ENCODE peak calls at places on chromosomes 2 and 18, in four cellular contexts. Q is GM12878, T is HEK293T, V is K562. L is an unnamed sample.

GRCh38 chr2:227447606-227448005 is 24.4 kb upstream of the AGFG1 start:
- DNase-seq in Q (no peak), T (no peak), V (no peak), L (peak)

GRCh38 chr2:107001964-107002696 is 116.2 kb upstream of the ST6GAL2 start:
- DNase-seq in Q (no peak), T (no peak), V (no peak), L (no peak)

GRCh38 chr2:226995625-226996041 is 159.8 kb downstream of the RHBDD1 start:
- DNase-seq in Q (no peak), T (no peak), V (no peak), L (no peak)

GRCh38 chr2:116952254-116952653 is 862.2 kb upstream of the DDX18 start:
- DNase-seq in Q (no peak), T (no peak), V (no peak), L (no peak)

GRCh38 chr2:8004250-8004681 is 677.6 kb upstream of the ID2 start:
- DNase-seq in Q (no peak), T (no peak), V (peak), L (no peak)

GRCh38 chr2:119142822-119143221 is 15.7 kb downstream of the C1QL2 start:
- DNase-seq in Q (no peak), T (no peak), V (no peak), L (peak)

GRCh38 chr18:30522288-30522929 is 520.1 kb downstream of the DSC3 start:
- DNase-seq in Q (no peak), T (no peak), V (no peak), L (no peak)

GRCh38 chr2:215029936-215030335 is 108.5 kb downstream of the ABCA12 start:
- DNase-seq in Q (no peak), T (no peak), V (no peak), L (no peak)

GRCh38 chr2:231016576-231017249 is 20.6 kb upstream of the C2orf72 start:
- DNase-seq in Q (no peak), T (no peak), V (no peak), L (no peak)

GRCh38 chr2:186426153-186427016 is 59.7 kb upstream of the ZC3H15 start:
- DNase-seq in Q (peak), T (no peak), V (no peak), L (peak)

GRCh38 chr18:7775848-7776247 is 208.7 kb downstream of the PTPRM start:
- DNase-seq in Q (no peak), T (no peak), V (no peak), L (no peak)
- TF ChIP-seq TARDBP in Q (no peak), T (no peak), V (no peak), L (no peak)

GRCh38 chr2:197869501-197870111 is 65.2 kb downstream of the PLCL1 start:
- DNase-seq in Q (no peak), T (no peak), V (no peak), L (no peak)

GRCh38 chr2:197869030-197869429 is 64.6 kb downstream of the PLCL1 start:
- DNase-seq in Q (no peak), T (no peak), V (no peak), L (no peak)

GRCh38 chr2:197868136-197868535 is 63.7 kb downstream of the PLCL1 start:
- DNase-seq in Q (no peak), T (no peak), V (no peak), L (no peak)

GRCh38 chr2:197866449-197866848 is 62.1 kb downstream of the PLCL1 start:
- DNase-seq in Q (no peak), T (no peak), V (no peak), L (no peak)

GRCh38 chr2:197867630-197868029 is 63.2 kb downstream of the PLCL1 start:
- DNase-seq in Q (no peak), T (no peak), V (no peak), L (no peak)
- TF ChIP-seq TARDBP in Q (no peak), T (no peak), V (no peak), L (no peak)

GRCh38 chr18:74982946-74983635 is 225.8 kb downstream of the PTGR3 start:
- DNase-seq in Q (no peak), T (no peak), V (no peak), L (no peak)

GRCh38 chr18:74977041-74977440 is 231.9 kb downstream of the PTGR3 start:
- DNase-seq in Q (no peak), T (no peak), V (no peak), L (no peak)

GRCh38 chr18:74980669-74981068 is 228.3 kb downstream of the PTGR3 start:
- DNase-seq in Q (no peak), T (no peak), V (no peak), L (no peak)

GRCh38 chr18:74976331-74976909 is 232.5 kb downstream of the PTGR3 start:
- DNase-seq in Q (no peak), T (no peak), V (no peak), L (peak)

GRCh38 chr18:74981476-74981875 is 227.5 kb downstream of the PTGR3 start:
- DNase-seq in Q (no peak), T (no peak), V (no peak), L (no peak)
- TF ChIP-seq TARDBP in Q (no peak), T (no peak), V (no peak), L (no peak)

DNA sequence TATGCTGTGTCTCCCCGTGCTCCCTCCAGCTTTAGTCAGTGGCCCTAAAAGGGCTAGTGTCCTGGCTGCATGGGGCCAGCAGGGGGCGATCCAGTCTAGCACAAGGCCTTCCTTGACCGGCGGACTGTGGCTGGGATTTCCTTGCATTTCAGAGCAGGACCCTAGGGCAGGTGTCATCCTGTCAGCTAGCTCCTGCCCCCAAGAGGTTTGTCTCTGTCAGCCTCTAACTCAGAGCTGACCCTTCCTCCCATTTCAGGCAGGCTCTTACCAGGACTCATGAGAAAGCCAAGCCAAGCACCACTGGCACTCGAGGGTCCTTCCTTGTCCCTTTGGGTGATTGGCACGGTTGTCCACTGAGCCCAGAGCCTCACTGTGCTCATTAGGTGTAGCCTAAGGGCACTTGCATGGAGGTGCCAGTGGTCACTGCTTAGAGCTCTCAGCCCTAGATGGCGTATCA is 140.3 kb downstream of the RPIA start:
- DNase-seq in Q (no peak), T (peak), V (peak), L (peak)
- TF ChIP-seq TARDBP in Q (no peak), T (no peak), V (no peak), L (no peak)

GRCh38 chr18:48038636-48039035 is 108.2 kb upstream of the SMAD2 start:
- DNase-seq in Q (no peak), T (no peak), V (no peak), L (no peak)

GRCh38 chr18:48036191-48036590 is 105.7 kb upstream of the SMAD2 start:
- DNase-seq in Q (no peak), T (no peak), V (no peak), L (no peak)

GRCh38 chr18:48036641-48037421 is 106.4 kb upstream of the SMAD2 start:
- DNase-seq in Q (no peak), T (no peak), V (no peak), L (no peak)

GRCh38 chr18:48039769-48040215 is 109.3 kb upstream of the SMAD2 start:
- DNase-seq in Q (no peak), T (no peak), V (no peak), L (no peak)

GRCh38 chr18:48037481-48038271 is 107.2 kb upstream of the SMAD2 start:
- DNase-seq in Q (no peak), T (no peak), V (no peak), L (no peak)
- TF ChIP-seq TARDBP in Q (no peak), T (no peak), V (no peak), L (no peak)

GRCh38 chr2:218897394-218898108 is 16.9 kb downstream of the WNT10A start:
- DNase-seq in Q (no peak), T (no peak), V (peak), L (no peak)

GRCh38 chr2:218895326-218895725 is 14.7 kb downstream of the WNT10A start:
- DNase-seq in Q (no peak), T (no peak), V (no peak), L (no peak)

GRCh38 chr2:218895758-218896500 is 15.3 kb downstream of the WNT10A start:
- DNase-seq in Q (peak), T (no peak), V (no peak), L (no peak)

GRCh38 chr2:218898109-218898878 is 17.6 kb downstream of the WNT10A start:
- DNase-seq in Q (no peak), T (peak), V (peak), L (peak)

GRCh38 chr2:218896501-218897393 is 16.1 kb downstream of the WNT10A start:
- DNase-seq in Q (peak), T (no peak), V (no peak), L (no peak)
- TF ChIP-seq TARDBP in Q (peak), T (no peak), V (no peak), L (no peak)

L was measured in HepG2.